ENCODE peak calls at places on chromosome 10, in seven cellular contexts. O is IMR-90, K is ascending aorta, M is fibroblast of lung, T is fibroblast of mammary gland, N is astrocyte of the spinal cord, D is tibial artery. P is an unnamed sample.

GRCh38 chr10:77533887-77534278 is 103.7 kb downstream of the KCNMA1 start:
- DNase-seq in D (no peak), O (no peak), K (no peak), N (no peak), T (no peak), M (no peak), P (peak; percentile 69)

GRCh38 chr10:110527731-110528171 is 30.0 kb downstream of the DUSP5 start:
- DNase-seq in N (no peak), K (no peak), M (peak; percentile 74), O (no peak), D (no peak), T (peak; percentile 45), P (no peak)

GRCh38 chr10:35765039-35765662 is 123.1 kb upstream of the FZD8 start:
- DNase-seq in N (no peak), D (peak; percentile 20), K (no peak), M (peak; percentile 1), O (no peak), T (no peak), P (no peak)

GRCh38 chr10:116385994-116386809 is 41.4 kb upstream of the PNLIPRP3 start:
- DNase-seq in K (no peak), D (no peak), N (peak; percentile 45), O (peak; percentile 26), T (peak; percentile 37), M (peak; percentile 23), P (no peak)

GRCh38 chr10:67045404-67045803 is 119.6 kb downstream of the LRRTM3 start:
- DNase-seq in D (no peak), M (no peak), T (no peak), K (no peak), O (no peak), N (no peak), P (no peak)

GRCh38 chr10:73886085-73886529 is 11.8 kb upstream of the CAMK2G start:
- DNase-seq in N (peak; percentile 82), T (peak; percentile 83), D (peak; percentile 72), K (peak; percentile 87), O (peak; percentile 82), M (peak; percentile 73), P (peak; percentile 61)

GRCh38 chr10:75079436-75080083 is 31.9 kb upstream of the SAMD8 start:
- DNase-seq in O (no peak), K (no peak), D (no peak), N (no peak), T (no peak), M (no peak), P (no peak)

GRCh38 chr10:34102237-34102673 is 712.8 kb downstream of the PARD3 start:
- DNase-seq in N (no peak), D (peak; percentile 74), T (peak; percentile 93), M (peak; percentile 50), K (peak; percentile 86), O (peak; percentile 78), P (peak; percentile 12)

GRCh38 chr10:4670737-4671136 is 155.3 kb upstream of the AKR1E2 start:
- DNase-seq in N (peak; percentile 55), D (no peak), O (peak; percentile 41), M (peak; percentile 92), T (peak; percentile 58), K (no peak), P (no peak)

GRCh38 chr10:29386347-29386999 is 97.6 kb downstream of the LYZL1 start:
- DNase-seq in N (peak; percentile 49), K (no peak), M (peak; percentile 53), T (peak; percentile 42), D (no peak), O (peak; percentile 33), P (no peak)

GRCh38 chr10:30722956-30723355 is 93.4 kb upstream of the LYZL2 start:
- DNase-seq in N (no peak), K (no peak), D (no peak), M (no peak), T (no peak), O (no peak), P (no peak)

GRCh38 chr10:95574649-95575365 is 13.6 kb upstream of the SORBS1 start:
- DNase-seq in T (no peak), D (no peak), N (no peak), K (no peak), O (no peak), M (no peak), P (no peak)

GRCh38 chr10:113053091-113053490 is 103.0 kb downstream of the TCF7L2 start:
- DNase-seq in O (no peak), T (no peak), K (peak; percentile 97), D (peak; percentile 67), N (no peak), M (no peak), P (peak; percentile 31)

GRCh38 chr10:103816431-103816830 is 38.9 kb downstream of the SH3PXD2A start:
- DNase-seq in N (peak; percentile 59), K (no peak), D (no peak), O (peak; percentile 62), M (peak; percentile 75), T (peak; percentile 40), P (peak; percentile 39)

GRCh38 chr10:112000466-112000865 is 183.1 kb downstream of the GPAM start:
- DNase-seq in D (peak; percentile 57), K (peak; percentile 69), N (no peak), M (no peak), T (peak; percentile 93), O (no peak), P (peak; percentile 11)

GRCh38 chr10:70265032-70265689 is 18.6 kb downstream of the NPFFR1 start:
- DNase-seq in D (no peak), M (no peak), K (no peak), O (no peak), T (no peak), N (no peak), P (no peak)

DNA sequence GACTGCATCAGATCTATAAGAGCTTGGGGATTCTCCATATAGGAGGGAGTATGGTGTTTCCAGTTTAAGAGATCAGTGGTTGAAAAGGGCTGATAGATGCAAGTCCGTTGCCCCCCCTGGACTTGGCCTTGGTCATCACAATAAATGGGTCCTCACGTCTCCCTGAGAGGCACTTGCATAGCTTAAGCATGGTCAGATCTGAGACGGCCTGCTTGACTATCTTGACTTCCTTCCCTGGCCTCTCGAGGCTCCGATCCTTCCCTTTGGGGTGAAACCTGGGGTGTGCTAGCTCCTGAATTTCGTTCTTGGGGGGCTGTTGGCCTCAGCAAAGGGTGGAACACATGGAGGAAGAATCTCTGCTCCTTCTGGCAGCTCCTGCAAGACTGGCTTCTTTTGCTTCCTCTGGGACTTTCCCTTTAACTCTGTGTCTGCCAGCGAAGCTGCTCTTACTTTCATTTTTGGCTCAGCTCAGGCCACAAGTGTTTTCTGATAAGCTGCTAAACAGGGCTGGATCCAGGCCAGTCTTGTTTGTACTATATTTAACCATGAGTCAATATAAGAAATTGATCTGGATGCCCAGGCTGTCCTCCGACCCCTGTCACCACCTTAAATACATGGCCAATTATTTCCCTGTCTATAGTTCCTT is 11.2 kb upstream of the ZNF485 start:
- DNase-seq in N (peak; percentile 24), O (peak; percentile 50), M (peak; percentile 11), D (no peak), K (no peak), T (peak; percentile 38), P (no peak)
- H3K4me3 ChIP-seq in N (no peak overlapping the region), O (peak overlapping the region; percentile 28), M (peak overlapping the region; percentile 49), D (no peak overlapping the region), K (peak overlapping the region; percentile 9), T (no peak overlapping the region), P (peak overlapping the region; percentile 23)

GRCh38 chr10:32954080-32954479 is 4.0 kb downstream of the ITGB1 start:
- DNase-seq in D (no peak), K (no peak), M (no peak), O (no peak), T (no peak), N (no peak), P (no peak)

GRCh38 chr10:32956365-32957197 is 1.4 kb downstream of the ITGB1 start:
- DNase-seq in T (no peak), D (no peak), M (no peak), N (no peak), O (no peak), K (no peak), P (no peak)

GRCh38 chr10:32955790-32956189 is 2.2 kb downstream of the ITGB1 start:
- DNase-seq in K (no peak), T (no peak), N (no peak), M (no peak), D (no peak), O (no peak), P (no peak)

GRCh38 chr10:32954545-32955298 is 3.3 kb downstream of the ITGB1 start:
- DNase-seq in N (no peak), O (no peak), K (no peak), T (no peak), M (no peak), D (no peak), P (no peak)

GRCh38 chr10:32955299-32955772 is 2.7 kb downstream of the ITGB1 start:
- DNase-seq in O (no peak), D (no peak), N (no peak), T (no peak), M (no peak), K (no peak), P (no peak)
- H3K4me3 ChIP-seq in O (peak overlapping the region; percentile 100), D (peak overlapping the region; percentile 87), N (peak overlapping the region; percentile 81), T (peak overlapping the region; percentile 81), M (peak overlapping the region; percentile 99), K (peak overlapping the region; percentile 90), P (peak overlapping the region; percentile 96)

DNA sequence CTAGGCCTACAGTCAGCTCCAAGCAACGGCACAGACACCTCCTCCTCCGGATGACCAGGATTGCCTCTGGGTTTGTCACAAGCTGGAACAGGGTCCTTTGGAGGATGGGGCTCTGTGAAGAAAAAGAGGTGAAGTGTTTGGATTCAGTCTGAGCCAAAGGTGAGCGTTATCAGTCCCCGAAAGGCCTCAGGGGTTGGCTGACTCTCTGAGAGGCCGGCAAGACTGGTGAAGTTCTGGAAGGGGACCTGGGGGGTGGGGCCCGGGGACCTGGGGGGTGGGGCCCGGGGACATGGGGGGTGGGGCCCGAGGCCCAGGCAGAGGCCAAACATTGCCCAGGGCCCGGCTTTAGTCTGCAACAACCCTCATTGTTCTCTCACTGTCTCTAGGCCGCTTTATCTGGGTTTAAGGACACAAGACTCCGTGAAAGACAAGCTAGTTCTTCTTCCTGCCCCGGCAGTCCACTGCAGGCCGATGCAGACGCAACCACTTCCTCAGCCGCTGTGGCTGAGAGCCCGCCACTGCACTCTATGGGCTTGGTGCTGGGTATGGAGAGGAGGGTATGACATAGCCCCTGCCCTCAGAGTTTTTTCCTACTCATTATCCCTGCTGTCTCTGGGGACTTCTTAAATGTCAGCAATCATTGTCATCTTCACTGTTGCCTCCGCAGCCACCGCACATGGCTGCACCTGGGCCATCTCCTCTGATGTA is 27.4 kb upstream of the PSAP start:
- DNase-seq in O (no peak), T (no peak), N (no peak), M (no peak), K (no peak), D (no peak), P (no peak)
- H3K4me3 ChIP-seq in O (no peak overlapping the region), T (no peak overlapping the region), N (no peak overlapping the region), M (no peak overlapping the region), K (no peak overlapping the region), D (no peak overlapping the region), P (no peak overlapping the region)

GRCh38 chr10:124730790-124731189 is 13.4 kb downstream of the FAM53B start:
- DNase-seq in T (no peak), N (no peak), M (no peak), O (no peak), D (no peak), K (peak; percentile 37), P (no peak)

GRCh38 chr10:124734311-124735166 is 9.6 kb downstream of the FAM53B start:
- DNase-seq in D (no peak), T (no peak), N (no peak), M (no peak), K (peak; percentile 60), O (no peak), P (no peak)

GRCh38 chr10:124731551-124731950 is 12.6 kb downstream of the FAM53B start:
- DNase-seq in O (no peak), N (no peak), T (no peak), D (no peak), K (peak; percentile 34), M (no peak), P (no peak)

GRCh38 chr10:124733566-124734245 is 10.5 kb downstream of the FAM53B start:
- DNase-seq in D (no peak), T (no peak), M (no peak), K (peak; percentile 61), N (no peak), O (no peak), P (no peak)

GRCh38 chr10:124732931-124733536 is 11.1 kb downstream of the FAM53B start:
- DNase-seq in K (peak; percentile 87), T (peak; percentile 70), M (peak; percentile 66), N (peak; percentile 28), O (peak; percentile 43), D (peak; percentile 68), P (peak; percentile 88)
- H3K4me3 ChIP-seq in K (peak overlapping the region; percentile 29), T (no peak overlapping the region), M (no peak overlapping the region), N (no peak overlapping the region), O (no peak overlapping the region), D (no peak overlapping the region), P (peak overlapping the region; percentile 36)

P was measured in gastrocnemius medialis.